ENCODE peak calls at places on chromosome 9, in nine cellular contexts. A is hepatic stellate cell; K is ovary; N is myocyte; D is non-pigmented ciliary epithelial cell; X is ureter; G is stimulated activated CD8-positive, alpha-beta memory T cell treated with anti-CD3 and anti-CD28 coated beads, Interleukin-15, amount 100 ng/mL, for 48 hours; L is EL; T is NCI-H2029 treated with DMSO at 0.1 percent for 48 hours. F is an unnamed sample.

GRCh38 chr9:127714916-127715442 is 484 bp downstream of the PTRH1 start:
- DNase-seq in L (peak), K (no peak), D (no peak), G (no peak), A (peak), T (no peak), N (peak), X (no peak), F (no peak)

GRCh38 chr9:127015926-127016512 is 101.4 kb downstream of the RALGPS1 start:
- DNase-seq in A (no peak), N (no peak), T (no peak), X (no peak), D (no peak), L (no peak), G (no peak), K (no peak), F (no peak)

GRCh38 chr9:116423149-116423548 is 264.0 kb upstream of the TRIM32 start:
- DNase-seq in T (no peak), X (no peak), K (no peak), N (no peak), G (no peak), D (no peak), L (no peak), A (no peak), F (no peak)

GRCh38 chr9:130294664-130295063 is 29.1 kb downstream of the HMCN2 start:
- DNase-seq in A (no peak), X (no peak), D (no peak), K (no peak), L (no peak), T (no peak), N (no peak), G (no peak), F (no peak)

GRCh38 chr9:138008081-138008841 is 130.7 kb downstream of the CACNA1B start:
- DNase-seq in N (no peak), D (no peak), X (peak), T (no peak), K (no peak), L (peak), A (no peak), G (no peak), F (no peak)

GRCh38 chr9:130189840-130190239 is 17.6 kb downstream of the NCS1 start:
- DNase-seq in G (no peak), X (no peak), L (peak), T (no peak), N (no peak), D (no peak), K (no peak), A (peak), F (no peak)

GRCh38 chr9:106575903-106576755 is 286.8 kb upstream of the ZNF462 start:
- DNase-seq in A (no peak), G (no peak), K (no peak), X (no peak), N (no peak), D (no peak), L (no peak), T (no peak), F (peak)

GRCh38 chr9:96450613-96451544 is 910 bp downstream of the HABP4 start:
- DNase-seq in T (no peak), N (peak), A (peak), K (peak), L (peak), G (no peak), X (peak), D (no peak), F (no peak)

GRCh38 chr9:88418025-88418424 is 29.8 kb downstream of the SPIN1 start:
- DNase-seq in N (peak), A (no peak), X (no peak), T (no peak), L (no peak), D (no peak), G (no peak), K (no peak), F (no peak)

GRCh38 chr9:112360047-112360804 is 19.7 kb upstream of the HSDL2 start:
- DNase-seq in G (no peak), D (no peak), K (no peak), T (no peak), N (peak), X (no peak), A (no peak), L (peak), F (no peak)

F was measured in COLO829.